ENCODE peak calls at places on chromosomes 13 and 19, in six cellular contexts. W is H1, M is GM12878, E is K562, V is HepG2, G is SK-N-SH. H is an unnamed sample.

GRCh38 chr19:41027273-41027967 is 36.3 kb downstream of the CYP2B6 start:
- DNase-seq in M (no peak), W (no peak), V (no peak), G (no peak), E (no peak), H (no peak)

GRCh38 chr13:113476811-113477210 is 13.7 kb downstream of the DCUN1D2 start:
- DNase-seq in M (no peak), E (no peak), V (no peak), G (peak; percentile 62), W (no peak), H (no peak)

GRCh38 chr19:38975861-38976271 is 324 bp upstream of the FBXO17 start:
- DNase-seq in W (no peak), M (no peak), V (peak; percentile 60), E (peak; percentile 58), G (no peak), H (no peak)

GRCh38 chr19:8500158-8500557 is 2.3 kb downstream of the PRAM1 start:
- DNase-seq in W (no peak), G (no peak), E (no peak), M (no peak), V (no peak), H (peak; percentile 96)

GRCh38 chr13:103140001-103140671 is 73.9 kb upstream of the SLC10A2 start:
- DNase-seq in G (peak; percentile 10), V (peak; percentile 12), W (no peak), E (peak; percentile 1), M (peak; percentile 52), H (peak; percentile 12)

GRCh38 chr13:38636756-38637155 is 50.1 kb upstream of the FREM2 start:
- DNase-seq in V (no peak), M (no peak), E (no peak), G (no peak), W (no peak), H (no peak)

GRCh38 chr13:112783946-112784500 is 94.2 kb downstream of the ATP11A start:
- DNase-seq in W (no peak), M (no peak), G (no peak), E (no peak), V (no peak), H (no peak)

GRCh38 chr13:27264648-27265047 is 6.0 kb upstream of the RASL11A start:
- DNase-seq in W (no peak), G (no peak), M (no peak), V (no peak), E (no peak), H (no peak)

GRCh38 chr13:35833031-35833430 is 298.2 kb downstream of the DCLK1 start:
- DNase-seq in W (no peak), V (no peak), E (no peak), G (no peak), M (no peak), H (no peak)

GRCh38 chr13:64273780-64274179 is 2858.1 kb upstream of the PCDH20 start:
- DNase-seq in M (no peak), G (no peak), V (no peak), E (no peak), W (no peak), H (no peak)

GRCh38 chr13:28338202-28338601 is 156.7 kb downstream of the FLT1 start:
- DNase-seq in G (no peak), E (no peak), V (no peak), M (no peak), W (no peak), H (no peak)

GRCh38 chr13:107886118-107886517 is 329.2 kb downstream of the LIG4 start:
- DNase-seq in G (no peak), E (no peak), W (no peak), V (no peak), M (no peak), H (no peak)

GRCh38 chr13:79458436-79458835 is 22.5 kb upstream of the NDFIP2 start:
- DNase-seq in V (no peak), M (no peak), W (no peak), E (no peak), G (no peak), H (no peak)

GRCh38 chr13:103625194-103625593 is 559.0 kb upstream of the SLC10A2 start:
- DNase-seq in G (no peak), E (no peak), M (no peak), W (no peak), V (no peak), H (no peak)

GRCh38 chr19:45920458-45920857 is 5.9 kb upstream of the NANOS2 start:
- DNase-seq in M (no peak), E (peak; percentile 31), W (no peak), G (no peak), V (no peak), H (no peak)

DNA sequence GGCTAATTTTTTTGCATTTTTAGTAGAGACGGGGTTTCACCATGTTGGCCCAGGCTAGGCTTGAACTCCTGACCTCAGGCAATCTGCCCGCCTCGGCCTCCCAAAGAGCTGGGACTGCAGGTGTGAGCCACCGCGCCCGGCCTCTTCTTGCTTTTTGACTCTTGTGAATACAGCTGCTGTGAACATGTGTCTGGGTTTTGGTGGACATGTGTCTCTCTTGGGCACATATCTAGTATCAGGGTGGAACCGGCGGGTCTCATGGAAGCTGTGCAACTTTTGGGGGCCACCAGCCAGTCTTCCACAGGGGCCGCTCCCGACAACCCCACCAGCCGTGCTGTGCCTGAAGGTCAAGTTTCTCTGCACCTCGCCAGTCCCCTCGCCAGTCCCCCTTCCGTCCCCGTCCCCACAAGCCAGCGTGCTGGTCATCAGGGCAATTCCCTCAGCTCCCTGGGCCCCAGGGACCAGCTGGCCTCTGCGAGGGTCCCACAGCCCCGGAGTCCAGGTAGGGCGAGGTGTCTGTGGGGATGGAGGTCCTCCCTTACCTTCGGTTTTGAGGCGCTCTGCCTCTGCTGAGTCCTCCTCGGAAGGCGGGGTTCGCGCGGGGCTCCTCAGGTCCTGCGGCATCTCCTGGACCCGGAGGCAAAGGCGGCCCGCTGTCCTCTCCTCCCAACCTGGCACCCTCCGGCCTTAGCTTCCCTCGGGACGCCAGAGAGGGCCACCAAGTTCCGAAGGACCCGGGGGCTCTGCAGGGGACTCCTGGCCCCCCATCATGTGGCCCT is 16.3 kb downstream of the SGTA start:
- DNase-seq in G (no peak), W (no peak), E (no peak), M (no peak), V (no peak), H (no peak)
- TF ChIP-seq GABPA in G (no peak), W (no peak), E (no peak), M (no peak), V (no peak), H (no peak)

GRCh38 chr13:82797876-82798275 is 1084.4 kb downstream of the SLITRK1 start:
- DNase-seq in G (no peak), W (no peak), V (no peak), M (no peak), E (no peak), H (no peak)
- TF ChIP-seq GABPA in G (no peak), W (no peak), V (no peak), M (no peak), E (no peak), H (no peak)

GRCh38 chr13:30816733-30817132 is 81.4 kb downstream of the ALOX5AP start:
- DNase-seq in M (no peak), W (no peak), V (no peak), E (no peak), G (no peak), H (peak; percentile 49)
- TF ChIP-seq GABPA in M (no peak), W (no peak), V (no peak), E (no peak), G (no peak), H (no peak)

GRCh38 chr13:85798999-85799646 is at the start of gene SLITRK6:
- DNase-seq in V (no peak), G (peak; percentile 9), M (no peak), E (no peak), W (peak; percentile 17), H (no peak)
- TF ChIP-seq GABPA in V (no peak), G (no peak), M (no peak), E (no peak), W (no peak), H (no peak)

DNA sequence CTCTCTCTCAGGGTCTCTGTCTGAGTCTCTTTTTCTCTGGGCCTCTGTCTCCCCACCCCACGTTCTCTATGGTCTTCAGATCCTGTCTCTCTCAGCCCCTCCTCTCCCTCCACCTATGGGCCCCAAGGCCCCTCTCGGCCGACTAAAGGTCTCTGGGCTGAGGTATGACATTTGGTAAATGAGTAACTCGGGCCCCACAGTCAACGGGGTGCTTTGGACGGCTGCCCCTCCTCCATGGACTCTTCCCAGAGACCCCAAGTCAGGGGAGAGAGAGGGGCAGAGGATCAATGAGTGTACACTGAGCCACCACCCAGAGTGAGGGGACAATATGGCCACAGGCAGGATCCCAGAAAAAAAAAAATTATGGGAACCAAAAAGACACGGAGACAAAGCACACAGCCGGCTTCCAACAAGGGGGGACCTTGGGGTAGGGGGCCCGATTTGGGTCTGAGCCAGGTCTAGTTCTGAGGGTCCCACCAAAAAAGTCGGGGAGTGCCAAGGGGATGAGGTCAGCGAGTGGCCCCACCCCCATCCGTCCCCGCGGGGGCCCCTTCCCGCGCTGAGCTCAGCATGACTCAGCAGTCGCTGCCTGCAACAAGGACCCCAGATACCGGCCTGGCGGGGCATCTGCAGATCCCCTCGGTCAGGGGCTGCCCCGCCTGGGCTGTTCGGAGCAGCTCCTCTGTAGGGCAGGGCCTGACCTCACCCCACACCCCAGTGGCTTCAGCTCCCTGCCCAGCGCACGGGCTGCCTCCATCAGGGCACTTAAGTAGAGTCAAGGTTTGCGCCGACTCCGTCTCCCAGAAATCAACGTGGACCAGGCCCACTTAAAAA is 1.5 kb upstream of the FTL start:
- DNase-seq in V (peak; percentile 98), W (peak; percentile 80), E (peak; percentile 94), M (no peak), G (no peak), H (peak; percentile 71)
- TF ChIP-seq GABPA in V (no peak), W (no peak), E (peak; percentile 23), M (no peak), G (no peak), H (no peak)

GRCh38 chr19:6683971-6684370 is 14.0 kb upstream of the TNFSF14 start:
- DNase-seq in E (no peak), V (no peak), G (no peak), W (no peak), M (no peak), H (no peak)

GRCh38 chr19:6687117-6687516 is 17.2 kb upstream of the TNFSF14 start:
- DNase-seq in E (no peak), M (no peak), V (no peak), G (no peak), W (no peak), H (no peak)

GRCh38 chr19:6686628-6686975 is 16.6 kb upstream of the TNFSF14 start:
- DNase-seq in G (no peak), E (no peak), W (no peak), M (no peak), V (no peak), H (no peak)

GRCh38 chr19:6685962-6686627 is 16.1 kb upstream of the TNFSF14 start:
- DNase-seq in V (no peak), G (no peak), E (no peak), M (no peak), W (no peak), H (no peak)

GRCh38 chr19:6685482-6685881 is 15.5 kb upstream of the TNFSF14 start:
- DNase-seq in V (no peak), M (no peak), E (no peak), W (no peak), G (no peak), H (no peak)
- TF ChIP-seq GABPA in V (no peak), M (no peak), E (no peak), W (no peak), G (no peak), H (no peak)

H was measured in HL-60.